ENCODE peak calls at places on chromosome 9, in five cellular contexts. E is brain microvascular endothelial cell, R is GM12878, M is upper lobe of right lung, L is GM10248. C is an unnamed sample.

GRCh38 chr9:37370282-37370681 is 52.2 kb upstream of the GRHPR start:
- DNase-seq in E (no peak), R (no peak), M (no peak), L (no peak), C (no peak)

GRCh38 chr9:110088099-110088498 is 119.9 kb downstream of the C9orf152 start:
- DNase-seq in E (no peak), R (no peak), M (no peak), L (no peak), C (peak; percentile 6)

GRCh38 chr9:107742531-107743309 is 253.2 kb upstream of the KLF4 start:
- DNase-seq in E (no peak), R (no peak), M (no peak), L (no peak), C (no peak)

GRCh38 chr9:34451135-34451534 is 7.2 kb downstream of the FAM219A start:
- DNase-seq in E (no peak), R (no peak), M (no peak), L (no peak), C (no peak)

GRCh38 chr9:14271078-14271673 is 42.8 kb downstream of the NFIB start:
- DNase-seq in E (peak; percentile 87), R (no peak), M (no peak), L (no peak), C (no peak)

GRCh38 chr9:33748633-33749304 is 46.6 kb upstream of the PRSS3 start:
- DNase-seq in E (no peak), R (no peak), M (no peak), L (no peak), C (no peak)

GRCh38 chr9:86945868-86946711 is 1.2 kb downstream of the GAS1 start:
- DNase-seq in E (peak; percentile 46), R (no peak), M (peak; percentile 81), L (peak; percentile 34), C (peak; percentile 90)

GRCh38 chr9:122261469-122261881 is 3.2 kb downstream of the RBM18 start:
- DNase-seq in E (peak; percentile 64), R (no peak), M (peak; percentile 69), L (no peak), C (peak; percentile 86)

GRCh38 chr9:132631280-132631679 is 38.5 kb downstream of the DDX31 start:
- DNase-seq in E (peak; percentile 80), R (no peak), M (no peak), L (no peak), C (no peak)

GRCh38 chr9:89442981-89443817 is 54.7 kb downstream of the SEMA4D start:
- DNase-seq in E (peak; percentile 66), R (no peak), M (no peak), L (peak; percentile 64), C (no peak)

GRCh38 chr9:131500377-131500776 is 2.3 kb upstream of the POMT1 start:
- DNase-seq in E (no peak), R (no peak), M (no peak), L (no peak), C (no peak)

GRCh38 chr9:108869092-108869725 is 7.1 kb downstream of the ACTL7A start:
- DNase-seq in E (peak; percentile 58), R (no peak), M (no peak), L (no peak), C (no peak)

GRCh38 chr9:8736805-8737204 is 937.2 kb upstream of the DMAC1 start:
- DNase-seq in E (no peak), R (no peak), M (no peak), L (no peak), C (no peak)

GRCh38 chr9:126144215-126144614 is 182.4 kb upstream of the MVB12B start:
- DNase-seq in E (no peak), R (no peak), M (no peak), L (no peak), C (no peak)

GRCh38 chr9:97740848-97741821 is 44.0 kb upstream of the XPA start:
- DNase-seq in E (peak; percentile 42), R (no peak), M (peak; percentile 74), L (peak; percentile 31), C (no peak)

GRCh38 chr9:121876658-121877271 is 216.3 kb downstream of the TTLL11 start:
- DNase-seq in E (peak; percentile 82), R (no peak), M (no peak), L (no peak), C (no peak)

GRCh38 chr9:89483592-89484474 is 14.1 kb downstream of the SEMA4D start:
- DNase-seq in E (no peak), R (no peak), M (no peak), L (peak; percentile 87), C (no peak)

GRCh38 chr9:88005146-88005750 is 30.9 kb upstream of the CDK20 start:
- DNase-seq in E (no peak), R (no peak), M (no peak), L (no peak), C (no peak)

GRCh38 chr9:34171753-34172535 is 6.9 kb upstream of the UBAP1 start:
- DNase-seq in E (no peak), R (no peak), M (no peak), L (peak; percentile 33), C (no peak)

GRCh38 chr9:110650261-110650660 is 18.3 kb upstream of the MUSK start:
- DNase-seq in E (peak; percentile 45), R (no peak), M (no peak), L (no peak), C (no peak)

GRCh38 chr9:95316274-95316673 is 1.2 kb downstream of the FANCC start:
- DNase-seq in E (no peak), R (no peak), M (no peak), L (no peak), C (no peak)

GRCh38 chr9:16092627-16093091 is 539.8 kb downstream of the CCDC171 start:
- DNase-seq in E (no peak), R (no peak), M (no peak), L (no peak), C (no peak)

GRCh38 chr9:106111039-106111740 is 416.8 kb downstream of the TMEM38B start:
- DNase-seq in E (no peak), R (no peak), M (no peak), L (no peak), C (no peak)

GRCh38 chr9:89677696-89678393 is 73.0 kb downstream of the GADD45G start:
- DNase-seq in E (no peak), R (no peak), M (no peak), L (no peak), C (no peak)

GRCh38 chr9:126423022-126423708 is 96.5 kb downstream of the MVB12B start:
- DNase-seq in E (no peak), R (no peak), M (no peak), L (no peak), C (no peak)

GRCh38 chr9:70413427-70413797 is 1.0 kb downstream of the KLF9 start:
- DNase-seq in E (no peak), R (no peak), M (no peak), L (peak; percentile 52), C (no peak)

GRCh38 chr9:121172726-121173487 is 28.8 kb downstream of the RAB14 start:
- DNase-seq in E (no peak), R (no peak), M (no peak), L (no peak), C (no peak)

GRCh38 chr9:72979405-72980100 is 26.7 kb upstream of the ALDH1A1 start:
- DNase-seq in E (no peak), R (no peak), M (no peak), L (no peak), C (no peak)

GRCh38 chr9:121321039-121321503 is 49.0 kb downstream of the STOM start:
- DNase-seq in E (peak; percentile 48), R (no peak), M (no peak), L (no peak), C (no peak)

GRCh38 chr9:87793292-87793691 is 67.4 kb downstream of the CTSL start:
- DNase-seq in E (peak; percentile 44), R (no peak), M (no peak), L (no peak), C (no peak)

GRCh38 chr9:124869986-124870560 is 8.1 kb downstream of the ARPC5L start:
- DNase-seq in E (peak; percentile 19), R (peak; percentile 61), M (peak; percentile 81), L (peak; percentile 69), C (no peak)

GRCh38 chr9:35697486-35697885 is 7.8 kb upstream of the TPM2 start:
- DNase-seq in E (no peak), R (no peak), M (no peak), L (no peak), C (no peak)

GRCh38 chr9:89612566-89613278 is 7.9 kb downstream of the GADD45G start:
- DNase-seq in E (no peak), R (no peak), M (no peak), L (no peak), C (no peak)

GRCh38 chr9:95389373-95389772 is 71.9 kb upstream of the FANCC start:
- DNase-seq in E (no peak), R (no peak), M (no peak), L (no peak), C (no peak)

GRCh38 chr9:15417626-15418025 is 5.0 kb upstream of the SNAPC3 start:
- DNase-seq in E (no peak), R (no peak), M (no peak), L (no peak), C (no peak)

GRCh38 chr9:130465383-130466096 is 20.8 kb downstream of the ASS1 start:
- DNase-seq in E (no peak), R (no peak), M (no peak), L (no peak), C (no peak)
- TF ChIP-seq CTCF in E (no peak), R (no peak), M (no peak), L (no peak), C (no peak)

GRCh38 chr9:128103589-128103962 is 24.0 kb downstream of the PTGES2 start:
- DNase-seq in E (no peak), R (no peak), M (no peak), L (no peak), C (no peak)
- TF ChIP-seq CTCF in E (no peak), R (peak; percentile 17), M (peak; percentile 15), L (peak; percentile 6), C (peak; percentile 25)

DNA sequence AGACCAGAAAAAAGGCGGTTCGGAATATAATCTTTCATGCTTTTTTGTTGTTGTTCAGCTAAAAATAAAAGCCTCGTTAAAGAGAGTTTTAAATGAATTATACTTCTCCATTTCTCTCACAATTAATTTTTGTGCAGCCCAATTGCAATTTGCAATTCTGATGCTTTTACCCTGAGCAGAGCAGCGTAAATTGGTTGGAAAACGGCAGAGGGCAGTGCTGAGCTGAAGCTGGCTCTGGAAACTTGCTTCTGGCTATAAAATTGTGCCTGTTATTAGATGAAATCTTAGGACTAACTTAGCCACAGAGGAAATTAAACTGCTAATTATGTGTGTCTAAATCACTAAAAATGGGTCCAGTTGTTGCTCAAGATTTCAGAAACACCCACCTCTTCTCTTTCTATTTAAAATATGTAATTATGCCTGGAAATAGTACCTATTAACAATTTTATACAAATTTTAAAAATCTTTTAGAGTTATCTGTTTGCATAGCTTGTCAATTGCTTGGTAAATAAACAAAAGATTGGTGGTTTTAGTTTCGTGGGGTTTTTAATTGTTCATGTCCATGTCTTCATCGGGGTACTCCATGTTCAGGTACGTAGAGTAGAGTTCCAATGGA is 441.8 kb upstream of the TLE4 start:
- DNase-seq in E (peak; percentile 66), R (no peak), M (no peak), L (no peak), C (no peak)
- TF ChIP-seq CTCF in E (peak; percentile 95), R (peak; percentile 49), M (peak; percentile 76), L (peak; percentile 52), C (peak; percentile 91)

DNA sequence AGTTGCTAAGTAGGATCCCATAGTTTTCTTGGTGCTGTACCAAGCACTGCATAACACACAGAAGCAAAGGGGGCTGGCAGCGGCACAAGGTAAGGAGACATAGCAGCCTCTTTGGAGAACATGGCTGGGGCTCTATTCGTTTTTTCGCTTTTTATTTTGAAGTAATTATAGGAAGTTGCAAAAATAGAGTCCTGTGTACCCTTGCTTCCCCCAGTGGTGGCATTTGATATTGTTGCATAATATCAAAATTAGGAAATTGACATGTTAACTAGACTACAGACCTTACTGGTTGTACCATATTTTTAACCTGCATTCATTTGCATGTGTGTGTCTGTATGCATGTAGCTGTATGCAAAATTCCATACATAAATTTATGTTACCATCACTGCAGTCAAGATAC is 6.6 kb upstream of the UBQLN1 start:
- DNase-seq in E (no peak), R (no peak), M (no peak), L (no peak), C (no peak)
- TF ChIP-seq CTCF in E (peak; percentile 37), R (peak; percentile 34), M (peak; percentile 34), L (peak; percentile 14), C (peak; percentile 44)